ENCODE peak calls at places on chromosomes 5 and 9, in six cellular contexts. L is H9; H is ovary; S is stimulated activated CD4-positive, alpha-beta T cell treated with anti-CD3 and anti-CD28 coated beads, Interleukin-1b, Interleukin-23, amount 100 ng/mL, for 48 hours; I is stimulated activated CD8-positive, alpha-beta memory T cell treated with anti-CD3 and anti-CD28 coated beads, Interleukin-15, amount 100 ng/mL, for 24 hours; K is retina. E is an unnamed sample.

GRCh38 chr9:130687615-130688014 is 6.0 kb upstream of the EXOSC2 start:
- DNase-seq in I (no peak), L (no peak), S (no peak), H (no peak), K (no peak), E (no peak)

GRCh38 chr5:88396635-88397285 is 128.1 kb upstream of the TMEM161B start:
- DNase-seq in H (no peak), I (no peak), L (no peak), S (no peak), K (peak; percentile 79), E (no peak)

GRCh38 chr9:22169243-22169642 is 160.1 kb upstream of the CDKN2B start:
- DNase-seq in I (no peak), H (no peak), S (no peak), K (no peak), L (no peak), E (no peak)

GRCh38 chr5:159133041-159133741 is 33.5 kb upstream of the EBF1 start:
- DNase-seq in I (no peak), L (no peak), K (peak; percentile 70), H (no peak), S (no peak), E (no peak)

GRCh38 chr9:88084816-88085215 is 53.5 kb downstream of the SPATA31C2 start:
- DNase-seq in S (no peak), K (no peak), I (no peak), L (no peak), H (no peak), E (no peak)

GRCh38 chr5:171907731-171908343 is 98.6 kb downstream of the FBXW11 start:
- DNase-seq in H (no peak), L (peak; percentile 35), S (peak; percentile 37), I (no peak), K (peak; percentile 64), E (peak; percentile 44)

GRCh38 chr9:36742264-36742663 is 169.6 kb downstream of the MELK start:
- DNase-seq in H (no peak), S (no peak), L (no peak), K (no peak), I (no peak), E (no peak)

GRCh38 chr9:97557606-97558095 is 56.2 kb downstream of the TMOD1 start:
- DNase-seq in I (no peak), K (no peak), H (peak; percentile 88), L (no peak), S (no peak), E (peak; percentile 76)

GRCh38 chr5:78594014-78594413 is 54.6 kb downstream of the LHFPL2 start:
- DNase-seq in H (no peak), L (no peak), K (no peak), I (no peak), S (no peak), E (no peak)

GRCh38 chr5:132781029-132781428 is 4.0 kb upstream of the SEPTIN8 start:
- DNase-seq in K (no peak), S (no peak), I (no peak), H (no peak), L (no peak), E (no peak)

GRCh38 chr5:14868771-14869170 is 2.8 kb downstream of the ANKH start:
- DNase-seq in I (no peak), L (no peak), S (no peak), K (no peak), H (no peak), E (no peak)

GRCh38 chr5:22918511-22918910 is 65.4 kb upstream of the CDH12 start:
- DNase-seq in I (no peak), S (no peak), L (no peak), H (no peak), K (no peak), E (no peak)

GRCh38 chr9:14238518-14238917 is 75.4 kb downstream of the NFIB start:
- DNase-seq in K (no peak), I (no peak), H (no peak), L (peak; percentile 33), S (no peak), E (no peak)